ENCODE peak calls at places on chromosomes 4 and X, in seven cellular contexts. T is choroid plexus epithelial cell, U is PC-3, O is neural crest cell, K is tibial nerve, Y is nephron progenitor cell, J is suprapubic skin. E is an unnamed sample.

GRCh38 chr4:1205641-1206298 is 33.4 kb upstream of the SPON2 start:
- DNase-seq in J (peak; percentile 77), U (no peak), Y (no peak), T (no peak), O (no peak), K (peak; percentile 6), E (peak; percentile 82)

GRCh38 chr4:173457893-173458292 is 59.0 kb upstream of the SCRG1 start:
- DNase-seq in T (no peak), J (no peak), K (no peak), U (no peak), O (no peak), Y (no peak), E (no peak)

GRCh38 chr4:139887378-139887801 is 221.8 kb downstream of the MGST2 start:
- DNase-seq in O (no peak), T (peak; percentile 37), J (no peak), Y (no peak), U (no peak), K (no peak), E (no peak)

GRCh38 chr4:8353912-8354453 is 84.4 kb downstream of the HTRA3 start:
- DNase-seq in J (no peak), U (no peak), T (peak; percentile 84), K (no peak), Y (no peak), O (no peak), E (no peak)

GRCh38 chr4:41472098-41472497 is 65.9 kb upstream of the LIMCH1 start:
- DNase-seq in K (no peak), J (no peak), Y (no peak), U (no peak), T (no peak), O (no peak), E (no peak)

GRCh38 chr4:98778206-98778605 is 119.8 kb upstream of the TSPAN5 start:
- DNase-seq in Y (no peak), J (no peak), O (no peak), T (peak; percentile 91), U (peak; percentile 83), K (no peak), E (no peak)

GRCh38 chrX:643911-644303 is 13.3 kb downstream of the SHOX start:
- DNase-seq in Y (no peak), K (no peak), J (peak; percentile 67), T (no peak), O (no peak), U (no peak), E (peak; percentile 70)

GRCh38 chr4:25320374-25321172 is 8.0 kb downstream of the ZCCHC4 start:
- DNase-seq in U (peak; percentile 80), J (no peak), T (peak; percentile 97), K (no peak), O (no peak), Y (no peak), E (no peak)

GRCh38 chrX:134074151-134074550 is 88.8 kb upstream of the GPC3 start:
- DNase-seq in K (no peak), O (no peak), U (peak; percentile 60), T (no peak), J (no peak), Y (no peak), E (no peak)

GRCh38 chrX:48511561-48511960 is 2.8 kb downstream of the PORCN start:
- DNase-seq in U (peak; percentile 69), J (no peak), O (no peak), Y (no peak), T (no peak), K (no peak), E (no peak)

GRCh38 chr4:5524900-5525299 is 183.5 kb downstream of the EVC2 start:
- DNase-seq in J (no peak), Y (peak; percentile 15), T (peak; percentile 54), U (no peak), O (no peak), K (no peak), E (no peak)

GRCh38 chr4:4990857-4991540 is 28.3 kb downstream of the CYTL1 start:
- DNase-seq in O (no peak), U (peak; percentile 81), T (peak; percentile 61), Y (no peak), K (peak; percentile 61), J (peak; percentile 91), E (no peak)

GRCh38 chrX:53421772-53422090 is 723 bp downstream of the SMC1A start:
- DNase-seq in J (no peak), O (no peak), T (no peak), Y (no peak), U (no peak), K (no peak), E (no peak)

GRCh38 chr4:30103455-30103854 is 616.7 kb upstream of the PCDH7 start:
- DNase-seq in T (peak; percentile 1), J (no peak), U (peak; percentile 54), O (no peak), Y (no peak), K (no peak), E (no peak)

GRCh38 chr4:110970642-110971041 is 347.8 kb upstream of the PITX2 start:
- DNase-seq in J (no peak), U (peak; percentile 53), T (peak; percentile 10), O (peak; percentile 29), K (no peak), Y (peak; percentile 65), E (no peak)

GRCh38 chrX:110692876-110693275 is 102.7 kb downstream of the CHRDL1 start:
- DNase-seq in T (no peak), K (no peak), U (no peak), J (no peak), O (no peak), Y (no peak), E (no peak)

DNA sequence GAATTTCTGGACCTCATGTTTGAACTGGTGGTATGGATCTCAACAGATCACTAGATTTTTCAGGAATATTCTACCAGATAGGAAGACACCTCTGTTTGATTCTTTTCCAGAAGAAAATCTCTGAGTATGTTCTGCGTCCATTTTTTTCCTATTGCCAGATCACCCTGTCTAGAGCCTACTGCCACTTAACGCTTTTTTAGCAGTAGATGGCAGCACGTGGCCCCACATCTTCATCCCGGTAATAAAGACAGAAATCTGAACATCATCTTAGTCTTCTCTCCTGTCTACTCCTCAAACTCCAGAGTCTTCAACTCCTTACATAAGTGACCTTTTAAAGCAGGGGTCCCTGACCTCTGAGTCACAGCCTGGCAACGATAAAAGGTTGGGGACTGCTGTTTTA is 184.7 kb downstream of the TMA16 start:
- DNase-seq in J (no peak), Y (no peak), K (no peak), U (peak; percentile 55), O (no peak), T (peak; percentile 59), E (no peak)
- TF ChIP-seq CTCF in J (no peak), Y (no peak), K (no peak), U (peak; percentile 63), O (peak; percentile 21), T (peak; percentile 59), E (peak; percentile 55)

GRCh38 chr4:77156533-77156911 is 485 bp upstream of the CCNG2 start:
- DNase-seq in K (peak; percentile 93), J (peak; percentile 98), T (peak; percentile 100), O (peak; percentile 85), Y (peak; percentile 93), U (peak; percentile 97), E (peak; percentile 98)
- TF ChIP-seq CTCF in K (no peak), J (no peak), T (no peak), O (no peak), Y (no peak), U (no peak), E (no peak)

GRCh38 chr4:165355900-165356300 is 22.9 kb upstream of the CPE start:
- DNase-seq in Y (peak; percentile 48), J (no peak), K (no peak), U (peak; percentile 54), T (peak; percentile 70), O (peak; percentile 43), E (no peak)
- TF ChIP-seq CTCF in Y (peak; percentile 43), J (no peak), K (no peak), U (peak; percentile 73), T (peak; percentile 78), O (peak; percentile 60), E (peak; percentile 82)

DNA sequence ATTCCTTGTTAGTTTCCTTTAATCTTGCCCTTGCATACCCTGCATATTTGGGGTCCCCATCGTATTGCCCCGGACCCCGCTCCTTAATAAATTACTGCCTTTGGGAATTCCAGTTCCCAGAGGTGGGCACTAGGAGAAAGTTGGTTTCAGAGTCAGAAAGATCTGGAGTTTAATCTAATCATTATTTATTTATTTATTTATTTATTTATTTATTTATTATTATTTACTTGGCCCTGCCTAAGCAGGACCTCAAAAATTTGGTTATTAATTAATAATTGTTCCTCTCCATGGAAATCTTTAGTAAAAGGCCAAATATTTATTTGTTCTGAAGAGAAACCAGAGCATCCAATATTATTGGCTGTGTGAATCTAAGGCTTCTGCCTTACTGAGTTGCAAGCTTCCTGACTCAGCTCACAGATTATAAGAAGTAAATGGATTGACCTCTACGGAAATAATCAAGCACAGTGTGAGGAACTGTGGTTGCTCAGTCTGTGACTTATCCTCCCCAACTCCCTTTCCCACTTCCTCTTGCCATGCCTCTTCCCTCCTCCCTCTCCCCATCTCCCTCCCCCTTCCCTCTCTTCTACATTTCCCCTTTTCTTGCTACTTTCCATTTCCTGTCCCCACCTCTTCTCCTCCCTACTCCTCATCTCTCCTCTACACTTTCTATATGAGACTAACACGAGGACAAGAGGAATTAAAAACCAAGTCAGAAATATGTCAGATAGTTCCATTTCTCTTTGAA is 61.5 kb upstream of the AP1S2 start:
- DNase-seq in U (no peak), K (no peak), Y (no peak), J (no peak), O (no peak), T (peak; percentile 1), E (no peak)
- TF ChIP-seq CTCF in U (no peak), K (no peak), Y (no peak), J (no peak), O (no peak), T (no peak), E (no peak)

GRCh38 chr4:78057135-78057599 is at the start of gene FRAS1:
- DNase-seq in T (peak; percentile 26), O (peak; percentile 56), K (no peak), J (peak; percentile 77), Y (peak; percentile 78), U (peak; percentile 13), E (no peak)
- TF ChIP-seq CTCF in T (no peak), O (peak; percentile 25), K (no peak), J (no peak), Y (no peak), U (no peak), E (no peak)